ENCODE peak calls at places on chromosomes 3 and 15, in five cellular contexts. One of them, this sample, is unnamed.

GRCh38 chr15:69758291-69758771 is 305.7 kb downstream of the RPLP1 start:
- DNase-seq in foreskin fibroblast: peak
- DNase-seq in A549: no peak
- DNase-seq in transverse colon: no peak
- DNase-seq in upper lobe of right lung: no peak
- DNase-seq in this sample: peak

GRCh38 chr3:105614288-105615030 is 247.8 kb downstream of the ALCAM start:
- DNase-seq in foreskin fibroblast: no peak
- DNase-seq in A549: no peak
- DNase-seq in transverse colon: no peak
- DNase-seq in upper lobe of right lung: no peak
- DNase-seq in this sample: peak

GRCh38 chr3:45437388-45437787 is 49.0 kb downstream of the LARS2 start:
- DNase-seq in foreskin fibroblast: peak
- DNase-seq in A549: no peak
- DNase-seq in transverse colon: no peak
- DNase-seq in upper lobe of right lung: no peak
- DNase-seq in this sample: peak

GRCh38 chr3:161388860-161389259 is 17.5 kb upstream of the SPTSSB start:
- DNase-seq in foreskin fibroblast: peak
- DNase-seq in A549: no peak
- DNase-seq in transverse colon: no peak
- DNase-seq in upper lobe of right lung: no peak
- DNase-seq in this sample: no peak

GRCh38 chr15:70271422-70272088 is 173.8 kb upstream of the TLE3 start:
- DNase-seq in foreskin fibroblast: peak
- DNase-seq in A549: peak
- DNase-seq in transverse colon: peak
- DNase-seq in upper lobe of right lung: no peak
- DNase-seq in this sample: peak

GRCh38 chr3:47098910-47099309 is 65.0 kb downstream of the SETD2 start:
- DNase-seq in foreskin fibroblast: no peak
- DNase-seq in A549: no peak
- DNase-seq in transverse colon: no peak
- DNase-seq in upper lobe of right lung: no peak
- DNase-seq in this sample: no peak

GRCh38 chr15:92719024-92719423 is 63.4 kb upstream of the FAM174B start:
- DNase-seq in foreskin fibroblast: no peak
- DNase-seq in A549: no peak
- DNase-seq in transverse colon: no peak
- DNase-seq in upper lobe of right lung: no peak
- DNase-seq in this sample: no peak

GRCh38 chr15:94677202-94677790 is 445.9 kb downstream of the MCTP2 start:
- DNase-seq in foreskin fibroblast: no peak
- DNase-seq in A549: no peak
- DNase-seq in transverse colon: no peak
- DNase-seq in upper lobe of right lung: no peak
- DNase-seq in this sample: no peak

GRCh38 chr3:58222161-58222724 is 11.5 kb upstream of the DNASE1L3 start:
- DNase-seq in foreskin fibroblast: no peak
- DNase-seq in A549: no peak
- DNase-seq in transverse colon: no peak
- DNase-seq in upper lobe of right lung: no peak
- DNase-seq in this sample: no peak

GRCh38 chr15:82312611-82313349 is 36.5 kb downstream of the GOLGA6L10 start:
- DNase-seq in foreskin fibroblast: peak
- DNase-seq in A549: no peak
- DNase-seq in transverse colon: no peak
- DNase-seq in upper lobe of right lung: peak
- DNase-seq in this sample: peak

GRCh38 chr15:48096813-48097212 is 24.0 kb upstream of the SLC24A5 start:
- DNase-seq in foreskin fibroblast: peak
- DNase-seq in A549: no peak
- DNase-seq in transverse colon: no peak
- DNase-seq in upper lobe of right lung: no peak
- DNase-seq in this sample: peak

GRCh38 chr15:81001180-81002003 is 669 bp downstream of the TLNRD1 start:
- DNase-seq in foreskin fibroblast: peak
- DNase-seq in A549: peak
- DNase-seq in transverse colon: peak
- DNase-seq in upper lobe of right lung: peak
- DNase-seq in this sample: peak

GRCh38 chr3:17232442-17232841 is 347.7 kb downstream of the PLCL2 start:
- DNase-seq in foreskin fibroblast: no peak
- DNase-seq in A549: no peak
- DNase-seq in transverse colon: no peak
- DNase-seq in upper lobe of right lung: no peak
- DNase-seq in this sample: no peak

GRCh38 chr3:187702507-187703033 is at the start of gene RTP2:
- DNase-seq in foreskin fibroblast: peak
- DNase-seq in A549: no peak
- DNase-seq in transverse colon: no peak
- DNase-seq in upper lobe of right lung: no peak
- DNase-seq in this sample: no peak

GRCh38 chr15:95826388-95826781 is 504.1 kb upstream of the NR2F2 start:
- DNase-seq in foreskin fibroblast: no peak
- DNase-seq in A549: no peak
- DNase-seq in transverse colon: no peak
- DNase-seq in upper lobe of right lung: no peak
- DNase-seq in this sample: no peak

GRCh38 chr3:69385033-69385722 is 710 bp downstream of the FRMD4B start:
- DNase-seq in foreskin fibroblast: no peak
- DNase-seq in A549: no peak
- DNase-seq in transverse colon: no peak
- DNase-seq in upper lobe of right lung: no peak
- DNase-seq in this sample: no peak

GRCh38 chr3:69882560-69882959 is 117.0 kb upstream of the SAMMSON start:
- DNase-seq in foreskin fibroblast: no peak
- DNase-seq in A549: no peak
- DNase-seq in transverse colon: no peak
- DNase-seq in upper lobe of right lung: no peak
- DNase-seq in this sample: no peak

GRCh38 chr15:29135266-29135665 is 134.4 kb downstream of the NSMCE3 start:
- DNase-seq in foreskin fibroblast: peak
- DNase-seq in A549: no peak
- DNase-seq in transverse colon: no peak
- DNase-seq in upper lobe of right lung: no peak
- DNase-seq in this sample: no peak

GRCh38 chr3:71397046-71397445 is 186.5 kb downstream of the FOXP1 start:
- DNase-seq in foreskin fibroblast: peak
- DNase-seq in A549: peak
- DNase-seq in transverse colon: peak
- DNase-seq in upper lobe of right lung: no peak
- DNase-seq in this sample: peak

GRCh38 chr3:186141776-186142175 is 32.9 kb upstream of the ETV5 start:
- DNase-seq in foreskin fibroblast: no peak
- DNase-seq in A549: no peak
- DNase-seq in transverse colon: no peak
- DNase-seq in upper lobe of right lung: no peak
- DNase-seq in this sample: no peak

GRCh38 chr3:186143280-186143679 is 34.4 kb upstream of the ETV5 start:
- DNase-seq in foreskin fibroblast: no peak
- DNase-seq in A549: no peak
- DNase-seq in transverse colon: no peak
- DNase-seq in upper lobe of right lung: no peak
- DNase-seq in this sample: no peak

GRCh38 chr3:186142556-186142955 is 33.7 kb upstream of the ETV5 start:
- DNase-seq in foreskin fibroblast: no peak
- DNase-seq in A549: no peak
- DNase-seq in transverse colon: no peak
- DNase-seq in upper lobe of right lung: no peak
- DNase-seq in this sample: peak

GRCh38 chr3:186149319-186149718 is 40.4 kb upstream of the ETV5 start:
- DNase-seq in foreskin fibroblast: no peak
- DNase-seq in A549: no peak
- DNase-seq in transverse colon: no peak
- DNase-seq in upper lobe of right lung: no peak
- DNase-seq in this sample: no peak

GRCh38 chr3:186144257-186144656 is 35.4 kb upstream of the ETV5 start:
- DNase-seq in foreskin fibroblast: no peak
- DNase-seq in A549: no peak
- DNase-seq in transverse colon: no peak
- DNase-seq in upper lobe of right lung: peak
- DNase-seq in this sample: no peak
- H3K4me3 ChIP-seq in foreskin fibroblast: no peak
- H3K4me3 ChIP-seq in A549: no peak
- H3K4me3 ChIP-seq in transverse colon: no peak
- H3K4me3 ChIP-seq in upper lobe of right lung: no peak
- H3K4me3 ChIP-seq in this sample: no peak

GRCh38 chr3:170563712-170564423 is 22.0 kb downstream of the SLC7A14 start:
- DNase-seq in foreskin fibroblast: peak
- DNase-seq in A549: no peak
- DNase-seq in transverse colon: no peak
- DNase-seq in upper lobe of right lung: no peak
- DNase-seq in this sample: peak
- H3K4me3 ChIP-seq in foreskin fibroblast: no peak
- H3K4me3 ChIP-seq in A549: no peak
- H3K4me3 ChIP-seq in transverse colon: no peak
- H3K4me3 ChIP-seq in upper lobe of right lung: no peak
- H3K4me3 ChIP-seq in this sample: peak

DNA sequence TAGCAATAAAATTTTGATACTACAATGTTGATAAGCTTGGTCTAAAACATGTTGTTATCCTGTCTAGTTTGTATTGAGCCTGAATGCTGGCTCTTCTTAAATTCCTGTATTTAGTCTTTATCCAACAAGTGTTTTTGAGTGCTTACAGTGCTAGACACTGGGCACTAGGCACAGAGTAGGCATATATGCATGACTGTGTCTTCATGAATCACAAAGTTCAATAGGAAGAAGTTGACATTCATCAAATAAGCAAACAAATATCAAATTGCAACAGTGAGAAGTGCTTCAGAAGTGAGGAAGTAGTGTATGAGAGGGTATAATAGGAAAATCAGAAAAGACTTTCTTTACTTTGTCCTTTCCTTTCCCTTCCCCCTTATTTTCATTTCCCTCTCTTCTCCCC is 6.8 kb downstream of the CD96 start:
- DNase-seq in foreskin fibroblast: no peak
- DNase-seq in A549: no peak
- DNase-seq in transverse colon: no peak
- DNase-seq in upper lobe of right lung: no peak
- DNase-seq in this sample: no peak
- H3K4me3 ChIP-seq in foreskin fibroblast: no peak
- H3K4me3 ChIP-seq in A549: no peak
- H3K4me3 ChIP-seq in transverse colon: no peak
- H3K4me3 ChIP-seq in upper lobe of right lung: no peak
- H3K4me3 ChIP-seq in this sample: no peak

GRCh38 chr15:39108021-39108420 is 472.9 kb upstream of the THBS1 start:
- DNase-seq in foreskin fibroblast: peak
- DNase-seq in A549: no peak
- DNase-seq in transverse colon: no peak
- DNase-seq in upper lobe of right lung: no peak
- DNase-seq in this sample: no peak

GRCh38 chr15:39099524-39099923 is 481.4 kb upstream of the THBS1 start:
- DNase-seq in foreskin fibroblast: no peak
- DNase-seq in A549: no peak
- DNase-seq in transverse colon: no peak
- DNase-seq in upper lobe of right lung: no peak
- DNase-seq in this sample: peak

GRCh38 chr15:39106913-39107312 is 474.0 kb upstream of the THBS1 start:
- DNase-seq in foreskin fibroblast: no peak
- DNase-seq in A549: no peak
- DNase-seq in transverse colon: no peak
- DNase-seq in upper lobe of right lung: no peak
- DNase-seq in this sample: no peak

GRCh38 chr15:39100106-39100505 is 480.8 kb upstream of the THBS1 start:
- DNase-seq in foreskin fibroblast: no peak
- DNase-seq in A549: no peak
- DNase-seq in transverse colon: no peak
- DNase-seq in upper lobe of right lung: no peak
- DNase-seq in this sample: no peak

GRCh38 chr15:39102431-39102830 is 478.4 kb upstream of the THBS1 start:
- DNase-seq in foreskin fibroblast: no peak
- DNase-seq in A549: no peak
- DNase-seq in transverse colon: no peak
- DNase-seq in upper lobe of right lung: no peak
- DNase-seq in this sample: no peak
- H3K4me3 ChIP-seq in foreskin fibroblast: no peak
- H3K4me3 ChIP-seq in A549: no peak
- H3K4me3 ChIP-seq in transverse colon: no peak
- H3K4me3 ChIP-seq in upper lobe of right lung: no peak
- H3K4me3 ChIP-seq in this sample: no peak

GRCh38 chr15:98781838-98782237 is 133.5 kb downstream of the IGF1R start:
- DNase-seq in foreskin fibroblast: no peak
- DNase-seq in A549: no peak
- DNase-seq in transverse colon: no peak
- DNase-seq in upper lobe of right lung: no peak
- DNase-seq in this sample: no peak

GRCh38 chr15:98778263-98778959 is 130.1 kb downstream of the IGF1R start:
- DNase-seq in foreskin fibroblast: no peak
- DNase-seq in A549: no peak
- DNase-seq in transverse colon: no peak
- DNase-seq in upper lobe of right lung: no peak
- DNase-seq in this sample: no peak

GRCh38 chr15:98778960-98779359 is 130.6 kb downstream of the IGF1R start:
- DNase-seq in foreskin fibroblast: no peak
- DNase-seq in A549: no peak
- DNase-seq in transverse colon: no peak
- DNase-seq in upper lobe of right lung: no peak
- DNase-seq in this sample: no peak

GRCh38 chr15:98777426-98777825 is 129.1 kb downstream of the IGF1R start:
- DNase-seq in foreskin fibroblast: no peak
- DNase-seq in A549: no peak
- DNase-seq in transverse colon: no peak
- DNase-seq in upper lobe of right lung: no peak
- DNase-seq in this sample: no peak

GRCh38 chr15:98779463-98780071 is 131.2 kb downstream of the IGF1R start:
- DNase-seq in foreskin fibroblast: peak
- DNase-seq in A549: peak
- DNase-seq in transverse colon: peak
- DNase-seq in upper lobe of right lung: peak
- DNase-seq in this sample: peak
- H3K4me3 ChIP-seq in foreskin fibroblast: no peak
- H3K4me3 ChIP-seq in A549: no peak
- H3K4me3 ChIP-seq in transverse colon: no peak
- H3K4me3 ChIP-seq in upper lobe of right lung: no peak
- H3K4me3 ChIP-seq in this sample: no peak

This sample was measured in choroid plexus epithelial cell.